ENCODE peak calls at places on chromosomes 1 and 21, in five cellular contexts. I, Y, T, X and Q are unnamed samples.

GRCh38 chr1:231040800-231041704 is 998 bp upstream of the FAM89A start:
- DNase-seq in Y (peak), T (no peak), X (no peak), I (peak), Q (no peak)

GRCh38 chr21:18549214-18549905 is 145.8 kb upstream of the TMPRSS15 start:
- DNase-seq in X (no peak), Y (no peak), I (no peak), T (peak), Q (no peak)

GRCh38 chr1:23799570-23800395 is 771 bp downstream of the GALE start:
- DNase-seq in T (no peak), Y (no peak), I (no peak), X (peak), Q (no peak)

GRCh38 chr1:203187306-203188264 is 1.1 kb upstream of the CHI3L1 start:
- DNase-seq in X (no peak), Y (no peak), I (peak), T (no peak), Q (no peak)

GRCh38 chr1:151049458-151049857 is 1.9 kb downstream of the C1orf56 start:
- DNase-seq in T (no peak), Y (no peak), X (no peak), I (no peak), Q (no peak)

GRCh38 chr1:6880951-6881690 is 95.9 kb downstream of the CAMTA1 start:
- DNase-seq in X (no peak), Y (no peak), T (no peak), I (no peak), Q (no peak)

GRCh38 chr1:107153033-107153432 is 12.2 kb downstream of the NTNG1 start:
- DNase-seq in Y (no peak), I (no peak), X (no peak), T (no peak), Q (no peak)

GRCh38 chr1:150562384-150563339 is 13.5 kb downstream of the ADAMTSL4 start:
- DNase-seq in X (peak), I (peak), Y (peak), T (no peak), Q (no peak)

GRCh38 chr1:6612641-6613360 is 730 bp upstream of the PHF13 start:
- DNase-seq in I (peak), X (peak), Y (no peak), T (no peak), Q (no peak)

GRCh38 chr1:39214998-39215873 is 10.7 kb downstream of the MACF1 start:
- DNase-seq in I (no peak), T (no peak), X (no peak), Y (peak), Q (no peak)

GRCh38 chr1:168300626-168301025 is 19.9 kb downstream of the TBX19 start:
- DNase-seq in Y (no peak), X (no peak), I (no peak), T (no peak), Q (no peak)

GRCh38 chr1:209229494-209230059 is 353.9 kb upstream of the CAMK1G start:
- DNase-seq in T (no peak), X (no peak), I (no peak), Y (no peak), Q (no peak)

GRCh38 chr1:188599313-188599712 is 1770.6 kb downstream of the PLA2G4A start:
- DNase-seq in Y (no peak), T (no peak), I (no peak), X (no peak), Q (no peak)

GRCh38 chr1:59564192-59564891 is 250.4 kb upstream of the HOOK1 start:
- DNase-seq in T (no peak), I (no peak), X (no peak), Y (no peak), Q (no peak)

GRCh38 chr1:68107771-68108170 is 57.3 kb upstream of the DIRAS3 start:
- DNase-seq in X (no peak), I (no peak), T (peak), Y (no peak), Q (no peak)

GRCh38 chr1:153192697-153193096 is 10.5 kb upstream of the LELP1 start:
- DNase-seq in X (peak), T (no peak), Y (no peak), I (no peak), Q (no peak)

GRCh38 chr1:240244968-240245628 is 153.4 kb downstream of the FMN2 start:
- DNase-seq in T (peak), I (no peak), X (no peak), Y (no peak), Q (no peak)

GRCh38 chr1:21638531-21639341 is 30.4 kb downstream of the RAP1GAP start:
- DNase-seq in Y (no peak), I (no peak), X (no peak), T (no peak), Q (no peak)

GRCh38 chr1:22870201-22870871 is 102.3 kb downstream of the LACTBL1 start:
- DNase-seq in I (no peak), T (no peak), X (no peak), Y (no peak), Q (no peak)

GRCh38 chr1:85502625-85503083 is 37.7 kb upstream of the DDAH1 start:
- DNase-seq in Y (no peak), T (no peak), X (peak), I (peak), Q (no peak)

GRCh38 chr1:9133870-9134269 is 5.0 kb upstream of the GPR157 start:
- DNase-seq in Y (no peak), T (no peak), X (no peak), I (no peak), Q (no peak)

GRCh38 chr1:199223936-199224335 is 585.1 kb downstream of the PTPRC start:
- DNase-seq in X (no peak), Y (no peak), I (no peak), T (no peak), Q (no peak)

GRCh38 chr1:32367912-32368635 is 5.7 kb downstream of the TSSK3 start:
- DNase-seq in T (no peak), X (no peak), Y (no peak), I (no peak), Q (peak)

GRCh38 chr1:72636636-72637035 is 354.3 kb upstream of the NEGR1 start:
- DNase-seq in X (no peak), T (no peak), Y (no peak), I (no peak), Q (no peak)

GRCh38 chr1:192951961-192952460 is 107.1 kb downstream of the UCHL5 start:
- DNase-seq in Y (no peak), X (no peak), I (peak), T (peak), Q (no peak)

GRCh38 chr1:212749924-212750535 is 41.5 kb downstream of the NSL1 start:
- DNase-seq in T (no peak), X (no peak), Y (no peak), I (no peak), Q (no peak)

GRCh38 chr1:38138498-38139233 is 92.1 kb upstream of the POU3F1 start:
- DNase-seq in T (peak), Y (no peak), I (peak), X (no peak), Q (no peak)

GRCh38 chr1:45442272-45442671 is 48.7 kb downstream of the TESK2 start:
- DNase-seq in X (no peak), I (no peak), Y (no peak), T (peak), Q (no peak)